ENCODE peak calls at places on chromosomes 13 and 19, in five cellular contexts. U is endothelial cell; O is stimulated activated CD4-positive, alpha-beta T cell treated with anti-CD3 and anti-CD28 coated beads, Interleukin-4, amount 100 ng/mL, for 4 hours; V is MCF 10A; E is RPMI7951. C is an unnamed sample.
A peak's percentile ranks its signal among the peaks of the same experiment; 100 is the strongest.

GRCh38 chr19:6423499-6424189 is 967 bp downstream of the KHSRP start:
- DNase-seq in U (peak; percentile 52), V (peak; percentile 57), O (peak; percentile 31), E (peak; percentile 59), C (no peak)

GRCh38 chr19:23286477-23286876 is 36.3 kb upstream of the ZNF724 start:
- DNase-seq in U (no peak), O (no peak), E (no peak), V (no peak), C (no peak)

GRCh38 chr19:2016041-2016807 is 710 bp upstream of the BTBD2 start:
- DNase-seq in O (peak; percentile 35), V (peak; percentile 90), U (no peak), E (peak; percentile 90), C (no peak)

GRCh38 chr13:113420833-113421600 is 32.3 kb downstream of the ADPRHL1 start:
- DNase-seq in O (no peak), E (no peak), U (no peak), V (no peak), C (no peak)

GRCh38 chr13:82076421-82076820 is 1735.5 kb upstream of the SPRY2 start:
- DNase-seq in O (no peak), V (no peak), E (no peak), U (no peak), C (no peak)

GRCh38 chr13:51136276-51136980 is 25.4 kb upstream of the C13orf42 start:
- DNase-seq in V (no peak), U (no peak), O (no peak), E (no peak), C (no peak)

GRCh38 chr19:43662487-43662886 is 7.5 kb downstream of the PLAUR start:
- DNase-seq in V (peak; percentile 40), O (no peak), U (no peak), E (no peak), C (no peak)

GRCh38 chr13:75721307-75721706 is 85.2 kb downstream of the LMO7 start:
- DNase-seq in O (no peak), E (no peak), V (no peak), U (no peak), C (no peak)

GRCh38 chr19:7519411-7520130 is 2.9 kb upstream of the MCOLN1 start:
- DNase-seq in E (no peak), U (no peak), V (no peak), O (no peak), C (no peak)

GRCh38 chr19:7965921-7966665 is 22.6 kb upstream of the TIMM44 start:
- DNase-seq in V (no peak), U (no peak), O (no peak), E (no peak), C (no peak)

GRCh38 chr13:51644649-51645048 is 60.4 kb downstream of the WDFY2 start:
- DNase-seq in O (no peak), E (peak; percentile 79), U (no peak), V (peak; percentile 76), C (no peak)

GRCh38 chr19:48683349-48683748 is 10.5 kb upstream of the NTN5 start:
- DNase-seq in V (no peak), O (peak; percentile 37), E (no peak), U (no peak), C (no peak)

GRCh38 chr13:27016871-27017270 is 154.7 kb downstream of the USP12 start:
- DNase-seq in E (no peak), U (no peak), O (no peak), V (no peak), C (no peak)

GRCh38 chr13:46831588-46832194 is 34.7 kb upstream of the ESD start:
- DNase-seq in E (peak; percentile 49), V (peak; percentile 62), O (peak; percentile 1), U (peak; percentile 58), C (no peak)

GRCh38 chr13:29513002-29513980 is 82.2 kb downstream of the SLC7A1 start:
- DNase-seq in U (no peak), E (peak; percentile 44), O (no peak), V (no peak), C (no peak)

GRCh38 chr13:51825165-51825592 is 19.8 kb downstream of the TMEM272 start:
- DNase-seq in U (no peak), E (no peak), V (peak; percentile 73), O (no peak), C (no peak)

GRCh38 chr13:49441846-49442245 is 2.0 kb downstream of the CAB39L start:
- DNase-seq in V (no peak), E (no peak), U (no peak), O (no peak), C (no peak)